ENCODE peak calls at places on chromosome 13, in ten cellular contexts. A is H1, N is sigmoid colon, V is A549, Y is transverse colon, C is suprapubic skin, O is stomach, Z is K562, X is ovary, F is SK-N-SH. R is an unnamed sample.

GRCh38 chr13:36211567-36211966 is 2.8 kb downstream of the SOHLH2 start:
- DNase-seq in A (no peak), N (no peak), V (no peak), Y (no peak), C (no peak), O (no peak), Z (no peak), X (no peak), F (no peak), R (no peak)

GRCh38 chr13:111303559-111303958 is 16.9 kb upstream of the TEX29 start:
- DNase-seq in A (no peak), N (no peak), V (no peak), Y (no peak), C (no peak), O (no peak), Z (no peak), X (no peak), F (no peak), R (no peak)

GRCh38 chr13:61095885-61096284 is 319.8 kb downstream of the PCDH20 start:
- DNase-seq in A (no peak), N (no peak), V (no peak), Y (no peak), C (no peak), O (no peak), Z (no peak), X (no peak), F (no peak), R (no peak)

GRCh38 chr13:60162096-60162495 is 1.6 kb downstream of the DIAPH3 start:
- DNase-seq in A (no peak), N (no peak), V (no peak), Y (no peak), C (no peak), O (no peak), Z (no peak), X (no peak), F (no peak), R (no peak)

GRCh38 chr13:40539954-40540706 is 126.3 kb downstream of the FOXO1 start:
- DNase-seq in A (peak; percentile 25), N (no peak), V (peak; percentile 30), Y (no peak), C (no peak), O (no peak), Z (no peak), X (no peak), F (no peak), R (no peak)

GRCh38 chr13:44437356-44438233 is 64.0 kb downstream of the SERP2 start:
- DNase-seq in A (no peak), N (no peak), V (no peak), Y (no peak), C (no peak), O (no peak), Z (no peak), X (no peak), F (no peak), R (no peak)

GRCh38 chr13:41231786-41232185 is 31.6 kb downstream of the MTRF1 start:
- DNase-seq in A (no peak), N (no peak), V (no peak), Y (peak; percentile 64), C (no peak), O (peak; percentile 83), Z (no peak), X (no peak), F (no peak), R (no peak)

GRCh38 chr13:106110241-106110855 is 425.1 kb downstream of the EFNB2 start:
- DNase-seq in A (no peak), N (no peak), V (no peak), Y (no peak), C (no peak), O (no peak), Z (no peak), X (no peak), F (no peak), R (no peak)

GRCh38 chr13:106736941-106737340 is 169.0 kb upstream of the ARGLU1 start:
- DNase-seq in A (no peak), N (no peak), V (no peak), Y (no peak), C (no peak), O (no peak), Z (no peak), X (no peak), F (no peak), R (no peak)

GRCh38 chr13:30744686-30745085 is 9.3 kb downstream of the ALOX5AP start:
- DNase-seq in A (no peak), N (no peak), V (no peak), Y (no peak), C (no peak), O (no peak), Z (no peak), X (no peak), F (no peak), R (no peak)

GRCh38 chr13:30745917-30746686 is 10.8 kb downstream of the ALOX5AP start:
- DNase-seq in A (no peak), N (no peak), V (no peak), Y (peak; percentile 54), C (no peak), O (no peak), Z (no peak), X (no peak), F (peak; percentile 19), R (no peak)

GRCh38 chr13:30744056-30744684 is 8.8 kb downstream of the ALOX5AP start:
- DNase-seq in A (no peak), N (no peak), V (peak; percentile 25), Y (peak; percentile 71), C (no peak), O (peak; percentile 56), Z (no peak), X (peak; percentile 25), F (no peak), R (no peak)

GRCh38 chr13:30742896-30743295 is 7.6 kb downstream of the ALOX5AP start:
- DNase-seq in A (no peak), N (no peak), V (no peak), Y (no peak), C (no peak), O (no peak), Z (no peak), X (no peak), F (no peak), R (no peak)

GRCh38 chr13:30743319-30744055 is 8.1 kb downstream of the ALOX5AP start:
- DNase-seq in A (no peak), N (no peak), V (peak; percentile 80), Y (peak; percentile 37), C (no peak), O (peak; percentile 29), Z (no peak), X (peak; percentile 47), F (no peak), R (peak; percentile 63)
- TF ChIP-seq CTCF in A (no peak), N (no peak), V (no peak), Y (no peak), C (no peak), O (no peak), Z (no peak), X (no peak), F (no peak), R (no peak)

GRCh38 chr13:109869312-109870237 is 83.2 kb upstream of the IRS2 start:
- DNase-seq in A (no peak), N (peak; percentile 93), V (peak; percentile 70), Y (peak; percentile 64), C (peak; percentile 69), O (peak; percentile 75), Z (peak; percentile 10), X (peak; percentile 86), F (peak; percentile 86), R (peak; percentile 42)
- TF ChIP-seq EP300 in A (no peak), N (no peak), V (no peak), Y (no peak), C (no peak), O (no peak), Z (no peak), X (no peak), F (no peak), R (no peak)

DNA sequence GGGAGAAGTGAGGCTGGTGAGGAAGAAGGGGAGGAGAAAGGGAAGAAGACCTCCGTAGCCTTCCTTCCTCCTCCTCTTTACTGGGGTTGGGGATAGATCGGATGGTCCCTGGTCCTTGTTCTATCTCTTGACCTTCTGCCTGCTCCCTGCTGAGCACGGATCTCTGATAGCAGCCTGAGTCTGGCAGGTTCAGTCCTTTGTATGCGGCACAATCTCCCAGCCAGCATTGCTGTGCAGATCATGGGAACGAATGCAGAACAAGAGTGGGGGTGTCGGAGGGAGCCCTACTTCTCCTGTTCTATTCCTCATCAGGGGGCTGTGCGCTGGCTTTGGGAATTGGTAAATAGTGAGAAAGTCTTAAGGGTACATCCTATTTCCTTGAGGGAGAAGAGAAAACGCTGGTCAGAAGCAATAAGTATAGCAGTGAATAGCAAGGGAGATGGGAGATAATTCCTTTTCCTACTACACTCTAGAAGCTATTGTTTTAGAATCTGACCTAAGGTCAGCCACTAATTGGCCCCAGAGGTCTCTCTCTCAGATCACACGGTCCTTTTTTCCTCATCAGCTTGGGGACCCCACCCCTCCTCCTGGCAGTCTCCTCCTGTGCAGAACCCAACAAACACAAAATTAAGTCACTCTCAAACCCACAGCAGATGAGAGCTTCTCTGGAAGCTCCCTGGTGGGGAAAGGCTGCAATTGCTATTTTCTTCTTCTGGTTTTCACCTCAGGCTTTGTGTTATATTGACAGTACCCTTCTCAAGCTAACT is 41.0 kb downstream of the KL start:
- DNase-seq in A (no peak), N (no peak), V (peak; percentile 18), Y (no peak), C (no peak), O (no peak), Z (no peak), X (no peak), F (peak; percentile 47), R (peak; percentile 53)
- TF ChIP-seq CTCF in A (peak; percentile 46), N (peak; percentile 25), V (peak; percentile 7), Y (peak; percentile 18), C (peak; percentile 7), O (no peak), Z (no peak), X (no peak), F (peak; percentile 43), R (peak; percentile 23)

GRCh38 chr13:84126671-84127171 is 244.4 kb upstream of the SLITRK1 start:
- DNase-seq in A (no peak), N (no peak), V (no peak), Y (no peak), C (no peak), O (no peak), Z (no peak), X (no peak), F (no peak), R (no peak)
- TF ChIP-seq EP300 in A (no peak), N (no peak), V (no peak), Y (no peak), C (no peak), O (no peak), Z (no peak), X (no peak), F (no peak), R (no peak)

DNA sequence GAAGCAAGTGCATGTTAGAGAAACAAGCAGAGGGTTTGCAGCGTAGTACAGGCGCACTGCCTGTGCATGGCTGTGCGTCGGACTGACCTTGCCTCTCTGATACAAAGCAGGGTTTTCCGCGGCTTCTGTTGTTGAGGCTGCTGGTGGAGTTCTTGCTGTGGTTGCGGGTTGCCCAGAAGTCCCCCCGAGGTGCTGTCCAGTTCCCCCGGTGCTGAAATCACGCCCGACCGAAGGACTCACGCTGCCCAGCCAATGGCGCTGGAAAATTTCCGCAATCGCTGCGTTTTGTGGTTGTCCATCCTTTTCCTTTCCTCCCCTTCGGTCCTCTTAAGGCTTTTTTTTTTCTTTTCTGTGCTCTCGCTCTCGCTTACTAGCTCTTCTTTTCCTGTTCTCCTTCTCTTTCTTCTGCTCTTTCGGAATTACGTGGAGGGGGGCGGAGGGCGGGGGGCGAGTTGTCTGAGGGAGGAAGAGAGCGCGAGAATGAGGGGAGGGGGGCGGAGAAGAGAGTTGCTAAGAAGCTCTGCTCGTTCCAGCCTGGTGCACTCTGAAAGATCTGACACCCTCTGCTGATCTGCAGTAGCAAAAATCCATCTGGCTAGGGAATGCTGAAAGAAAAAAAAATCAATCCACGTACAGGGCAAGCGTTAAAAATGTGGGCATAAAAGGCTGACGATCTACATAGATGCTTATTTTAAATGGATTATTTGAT is at the start of gene SLITRK1:
- DNase-seq in A (peak; percentile 53), N (no peak), V (no peak), Y (no peak), C (no peak), O (no peak), Z (no peak), X (no peak), F (peak; percentile 16), R (peak; percentile 44)
- TF ChIP-seq CTCF in A (no peak), N (no peak), V (no peak), Y (no peak), C (no peak), O (no peak), Z (no peak), X (no peak), F (no peak), R (no peak)